ENCODE peak calls at places on chromosomes 3 and 15, in eight cellular contexts. One of them, this sample, is unnamed.

GRCh38 chr3:192259661-192260060 is 467.7 kb downstream of the FGF12 start:
- DNase-seq in activated naive CD4-positive, alpha-beta T cell treated with anti-CD3 and anti-CD28 coated beads for 36 hours: no peak
- DNase-seq in mucosa of gallbladder: no peak
- DNase-seq in NCI-H460: no peak
- DNase-seq in LoVo: no peak
- DNase-seq in CMK: no peak
- DNase-seq in NCI-H82: no peak
- DNase-seq in brain microvascular endothelial cell: no peak
- DNase-seq in this sample: no peak

GRCh38 chr15:83322061-83322460 is 37.6 kb upstream of the BNC1 start:
- DNase-seq in activated naive CD4-positive, alpha-beta T cell treated with anti-CD3 and anti-CD28 coated beads for 36 hours: no peak
- DNase-seq in mucosa of gallbladder: no peak
- DNase-seq in NCI-H460: no peak
- DNase-seq in LoVo: no peak
- DNase-seq in CMK: no peak
- DNase-seq in NCI-H82: peak
- DNase-seq in brain microvascular endothelial cell: no peak
- DNase-seq in this sample: peak

GRCh38 chr3:28476194-28476593 is 127.6 kb upstream of the AZI2 start:
- DNase-seq in activated naive CD4-positive, alpha-beta T cell treated with anti-CD3 and anti-CD28 coated beads for 36 hours: no peak
- DNase-seq in mucosa of gallbladder: no peak
- DNase-seq in NCI-H460: peak
- DNase-seq in LoVo: peak
- DNase-seq in CMK: peak
- DNase-seq in NCI-H82: peak
- DNase-seq in brain microvascular endothelial cell: no peak
- DNase-seq in this sample: peak

GRCh38 chr3:197219627-197220026 is 78.8 kb downstream of the DLG1 start:
- DNase-seq in activated naive CD4-positive, alpha-beta T cell treated with anti-CD3 and anti-CD28 coated beads for 36 hours: no peak
- DNase-seq in mucosa of gallbladder: no peak
- DNase-seq in NCI-H460: no peak
- DNase-seq in LoVo: no peak
- DNase-seq in CMK: no peak
- DNase-seq in NCI-H82: peak
- DNase-seq in brain microvascular endothelial cell: no peak
- DNase-seq in this sample: peak

GRCh38 chr3:88031543-88032148 is 27.2 kb downstream of the CGGBP1 start:
- DNase-seq in activated naive CD4-positive, alpha-beta T cell treated with anti-CD3 and anti-CD28 coated beads for 36 hours: no peak
- DNase-seq in mucosa of gallbladder: no peak
- DNase-seq in NCI-H460: peak
- DNase-seq in LoVo: peak
- DNase-seq in CMK: no peak
- DNase-seq in NCI-H82: no peak
- DNase-seq in brain microvascular endothelial cell: peak
- DNase-seq in this sample: no peak

GRCh38 chr15:38053786-38054185 is 119.3 kb downstream of the TMCO5A start:
- DNase-seq in activated naive CD4-positive, alpha-beta T cell treated with anti-CD3 and anti-CD28 coated beads for 36 hours: no peak
- DNase-seq in mucosa of gallbladder: no peak
- DNase-seq in NCI-H460: no peak
- DNase-seq in LoVo: no peak
- DNase-seq in CMK: no peak
- DNase-seq in NCI-H82: no peak
- DNase-seq in brain microvascular endothelial cell: no peak
- DNase-seq in this sample: no peak

GRCh38 chr3:69541823-69542264 is 156.0 kb upstream of the FRMD4B start:
- DNase-seq in activated naive CD4-positive, alpha-beta T cell treated with anti-CD3 and anti-CD28 coated beads for 36 hours: no peak
- DNase-seq in mucosa of gallbladder: no peak
- DNase-seq in NCI-H460: no peak
- DNase-seq in LoVo: no peak
- DNase-seq in CMK: no peak
- DNase-seq in NCI-H82: no peak
- DNase-seq in brain microvascular endothelial cell: no peak
- DNase-seq in this sample: no peak

GRCh38 chr3:120506828-120507774 is 56.3 kb upstream of the FSTL1 start:
- DNase-seq in activated naive CD4-positive, alpha-beta T cell treated with anti-CD3 and anti-CD28 coated beads for 36 hours: peak
- DNase-seq in mucosa of gallbladder: no peak
- DNase-seq in NCI-H460: peak
- DNase-seq in LoVo: peak
- DNase-seq in CMK: no peak
- DNase-seq in NCI-H82: peak
- DNase-seq in brain microvascular endothelial cell: peak
- DNase-seq in this sample: peak

GRCh38 chr15:86830304-86830703 is 750.6 kb downstream of the AGBL1 start:
- DNase-seq in activated naive CD4-positive, alpha-beta T cell treated with anti-CD3 and anti-CD28 coated beads for 36 hours: no peak
- DNase-seq in mucosa of gallbladder: no peak
- DNase-seq in NCI-H460: no peak
- DNase-seq in LoVo: no peak
- DNase-seq in CMK: no peak
- DNase-seq in NCI-H82: peak
- DNase-seq in brain microvascular endothelial cell: no peak
- DNase-seq in this sample: no peak

GRCh38 chr3:126517986-126518778 is 609 bp upstream of the UROC1 start:
- DNase-seq in activated naive CD4-positive, alpha-beta T cell treated with anti-CD3 and anti-CD28 coated beads for 36 hours: no peak
- DNase-seq in mucosa of gallbladder: no peak
- DNase-seq in NCI-H460: no peak
- DNase-seq in LoVo: no peak
- DNase-seq in CMK: no peak
- DNase-seq in NCI-H82: no peak
- DNase-seq in brain microvascular endothelial cell: no peak
- DNase-seq in this sample: no peak

GRCh38 chr3:45098315-45098714 is 47.9 kb downstream of the CDCP1 start:
- DNase-seq in activated naive CD4-positive, alpha-beta T cell treated with anti-CD3 and anti-CD28 coated beads for 36 hours: no peak
- DNase-seq in mucosa of gallbladder: no peak
- DNase-seq in NCI-H460: no peak
- DNase-seq in LoVo: no peak
- DNase-seq in CMK: no peak
- DNase-seq in NCI-H82: no peak
- DNase-seq in brain microvascular endothelial cell: no peak
- DNase-seq in this sample: no peak

GRCh38 chr3:149384911-149385321 is 7.5 kb upstream of the TM4SF1 start:
- DNase-seq in activated naive CD4-positive, alpha-beta T cell treated with anti-CD3 and anti-CD28 coated beads for 36 hours: no peak
- DNase-seq in mucosa of gallbladder: no peak
- DNase-seq in NCI-H460: peak
- DNase-seq in LoVo: peak
- DNase-seq in CMK: no peak
- DNase-seq in NCI-H82: no peak
- DNase-seq in brain microvascular endothelial cell: peak
- DNase-seq in this sample: no peak

GRCh38 chr3:122679085-122679466 is 1.6 kb upstream of the PARP14 start:
- DNase-seq in activated naive CD4-positive, alpha-beta T cell treated with anti-CD3 and anti-CD28 coated beads for 36 hours: peak
- DNase-seq in mucosa of gallbladder: peak
- DNase-seq in NCI-H460: peak
- DNase-seq in LoVo: peak
- DNase-seq in CMK: no peak
- DNase-seq in NCI-H82: peak
- DNase-seq in brain microvascular endothelial cell: peak
- DNase-seq in this sample: peak

GRCh38 chr15:89129123-89129815 is 41.0 kb downstream of the ABHD2 start:
- DNase-seq in activated naive CD4-positive, alpha-beta T cell treated with anti-CD3 and anti-CD28 coated beads for 36 hours: peak
- DNase-seq in mucosa of gallbladder: no peak
- DNase-seq in NCI-H460: no peak
- DNase-seq in LoVo: peak
- DNase-seq in CMK: no peak
- DNase-seq in NCI-H82: peak
- DNase-seq in brain microvascular endothelial cell: no peak
- DNase-seq in this sample: peak

GRCh38 chr15:65660927-65661326 is 39.2 kb downstream of the SLC24A1 start:
- DNase-seq in activated naive CD4-positive, alpha-beta T cell treated with anti-CD3 and anti-CD28 coated beads for 36 hours: no peak
- DNase-seq in mucosa of gallbladder: no peak
- DNase-seq in NCI-H460: no peak
- DNase-seq in LoVo: no peak
- DNase-seq in CMK: no peak
- DNase-seq in NCI-H82: no peak
- DNase-seq in brain microvascular endothelial cell: peak
- DNase-seq in this sample: no peak

GRCh38 chr3:71984843-71985594 is 200.1 kb upstream of the PROK2 start:
- DNase-seq in activated naive CD4-positive, alpha-beta T cell treated with anti-CD3 and anti-CD28 coated beads for 36 hours: peak
- DNase-seq in mucosa of gallbladder: no peak
- DNase-seq in NCI-H460: no peak
- DNase-seq in LoVo: no peak
- DNase-seq in CMK: no peak
- DNase-seq in NCI-H82: no peak
- DNase-seq in brain microvascular endothelial cell: no peak
- DNase-seq in this sample: no peak

GRCh38 chr3:97764186-97765055 is at the start of gene ARL6:
- DNase-seq in activated naive CD4-positive, alpha-beta T cell treated with anti-CD3 and anti-CD28 coated beads for 36 hours: peak
- DNase-seq in mucosa of gallbladder: peak
- DNase-seq in NCI-H460: peak
- DNase-seq in LoVo: peak
- DNase-seq in CMK: peak
- DNase-seq in NCI-H82: peak
- DNase-seq in brain microvascular endothelial cell: peak
- DNase-seq in this sample: peak

GRCh38 chr3:193905993-193906396 is 230.0 kb upstream of the HES1 start:
- DNase-seq in activated naive CD4-positive, alpha-beta T cell treated with anti-CD3 and anti-CD28 coated beads for 36 hours: no peak
- DNase-seq in mucosa of gallbladder: no peak
- DNase-seq in NCI-H460: no peak
- DNase-seq in LoVo: no peak
- DNase-seq in CMK: no peak
- DNase-seq in NCI-H82: no peak
- DNase-seq in brain microvascular endothelial cell: no peak
- DNase-seq in this sample: no peak

GRCh38 chr15:58473720-58474119 is 41.9 kb downstream of the LIPC start:
- DNase-seq in activated naive CD4-positive, alpha-beta T cell treated with anti-CD3 and anti-CD28 coated beads for 36 hours: peak
- DNase-seq in mucosa of gallbladder: no peak
- DNase-seq in NCI-H460: no peak
- DNase-seq in LoVo: no peak
- DNase-seq in CMK: no peak
- DNase-seq in NCI-H82: no peak
- DNase-seq in brain microvascular endothelial cell: peak
- DNase-seq in this sample: no peak

GRCh38 chr15:81288040-81288439 is 35.9 kb downstream of the STARD5 start:
- DNase-seq in activated naive CD4-positive, alpha-beta T cell treated with anti-CD3 and anti-CD28 coated beads for 36 hours: no peak
- DNase-seq in mucosa of gallbladder: no peak
- DNase-seq in NCI-H460: no peak
- DNase-seq in LoVo: no peak
- DNase-seq in CMK: no peak
- DNase-seq in NCI-H82: no peak
- DNase-seq in brain microvascular endothelial cell: no peak
- DNase-seq in this sample: no peak

GRCh38 chr15:44215594-44215993 is 20.5 kb upstream of the FRMD5 start:
- DNase-seq in activated naive CD4-positive, alpha-beta T cell treated with anti-CD3 and anti-CD28 coated beads for 36 hours: no peak
- DNase-seq in mucosa of gallbladder: no peak
- DNase-seq in NCI-H460: no peak
- DNase-seq in LoVo: no peak
- DNase-seq in CMK: no peak
- DNase-seq in NCI-H82: no peak
- DNase-seq in brain microvascular endothelial cell: peak
- DNase-seq in this sample: no peak

GRCh38 chr3:53346514-53346913 is 829 bp downstream of the DCP1A start:
- DNase-seq in activated naive CD4-positive, alpha-beta T cell treated with anti-CD3 and anti-CD28 coated beads for 36 hours: no peak
- DNase-seq in mucosa of gallbladder: no peak
- DNase-seq in NCI-H460: no peak
- DNase-seq in LoVo: no peak
- DNase-seq in CMK: no peak
- DNase-seq in NCI-H82: peak
- DNase-seq in brain microvascular endothelial cell: no peak
- DNase-seq in this sample: no peak

GRCh38 chr3:49769926-49770325 is 16.4 kb downstream of the IP6K1 start:
- DNase-seq in activated naive CD4-positive, alpha-beta T cell treated with anti-CD3 and anti-CD28 coated beads for 36 hours: no peak
- DNase-seq in mucosa of gallbladder: no peak
- DNase-seq in NCI-H460: no peak
- DNase-seq in LoVo: no peak
- DNase-seq in CMK: no peak
- DNase-seq in NCI-H82: no peak
- DNase-seq in brain microvascular endothelial cell: no peak
- DNase-seq in this sample: no peak

GRCh38 chr3:14137004-14137403 is 12.2 kb downstream of the TMEM43 start:
- DNase-seq in activated naive CD4-positive, alpha-beta T cell treated with anti-CD3 and anti-CD28 coated beads for 36 hours: no peak
- DNase-seq in mucosa of gallbladder: peak
- DNase-seq in NCI-H460: no peak
- DNase-seq in LoVo: peak
- DNase-seq in CMK: no peak
- DNase-seq in NCI-H82: no peak
- DNase-seq in brain microvascular endothelial cell: no peak
- DNase-seq in this sample: no peak

GRCh38 chr3:32958509-32958908 is 7.1 kb downstream of the CCR4 start:
- DNase-seq in activated naive CD4-positive, alpha-beta T cell treated with anti-CD3 and anti-CD28 coated beads for 36 hours: no peak
- DNase-seq in mucosa of gallbladder: no peak
- DNase-seq in NCI-H460: no peak
- DNase-seq in LoVo: no peak
- DNase-seq in CMK: no peak
- DNase-seq in NCI-H82: no peak
- DNase-seq in brain microvascular endothelial cell: no peak
- DNase-seq in this sample: no peak

GRCh38 chr3:125151916-125152315 is 60.6 kb downstream of the SLC12A8 start:
- DNase-seq in activated naive CD4-positive, alpha-beta T cell treated with anti-CD3 and anti-CD28 coated beads for 36 hours: no peak
- DNase-seq in mucosa of gallbladder: no peak
- DNase-seq in NCI-H460: no peak
- DNase-seq in LoVo: no peak
- DNase-seq in CMK: no peak
- DNase-seq in NCI-H82: no peak
- DNase-seq in brain microvascular endothelial cell: no peak
- DNase-seq in this sample: no peak

GRCh38 chr3:179760944-179761343 is 108.1 kb downstream of the USP13 start:
- DNase-seq in activated naive CD4-positive, alpha-beta T cell treated with anti-CD3 and anti-CD28 coated beads for 36 hours: no peak
- DNase-seq in mucosa of gallbladder: no peak
- DNase-seq in NCI-H460: peak
- DNase-seq in LoVo: no peak
- DNase-seq in CMK: no peak
- DNase-seq in NCI-H82: no peak
- DNase-seq in brain microvascular endothelial cell: peak
- DNase-seq in this sample: no peak

GRCh38 chr3:5231067-5231466 is 43.6 kb downstream of the EDEM1 start:
- DNase-seq in activated naive CD4-positive, alpha-beta T cell treated with anti-CD3 and anti-CD28 coated beads for 36 hours: no peak
- DNase-seq in mucosa of gallbladder: no peak
- DNase-seq in NCI-H460: no peak
- DNase-seq in LoVo: no peak
- DNase-seq in CMK: no peak
- DNase-seq in NCI-H82: no peak
- DNase-seq in brain microvascular endothelial cell: no peak
- DNase-seq in this sample: peak

GRCh38 chr3:37741644-37742043 is 120.0 kb upstream of the CTDSPL start:
- DNase-seq in activated naive CD4-positive, alpha-beta T cell treated with anti-CD3 and anti-CD28 coated beads for 36 hours: no peak
- DNase-seq in mucosa of gallbladder: peak
- DNase-seq in NCI-H460: peak
- DNase-seq in LoVo: peak
- DNase-seq in CMK: no peak
- DNase-seq in NCI-H82: peak
- DNase-seq in brain microvascular endothelial cell: no peak
- DNase-seq in this sample: peak

GRCh38 chr3:149581681-149582349 is 76.0 kb downstream of the WWTR1 start:
- DNase-seq in activated naive CD4-positive, alpha-beta T cell treated with anti-CD3 and anti-CD28 coated beads for 36 hours: no peak
- DNase-seq in mucosa of gallbladder: peak
- DNase-seq in NCI-H460: peak
- DNase-seq in LoVo: peak
- DNase-seq in CMK: no peak
- DNase-seq in NCI-H82: peak
- DNase-seq in brain microvascular endothelial cell: peak
- DNase-seq in this sample: no peak

GRCh38 chr3:152836269-152836668 is 1.3 kb downstream of the P2RY1 start:
- DNase-seq in activated naive CD4-positive, alpha-beta T cell treated with anti-CD3 and anti-CD28 coated beads for 36 hours: no peak
- DNase-seq in mucosa of gallbladder: no peak
- DNase-seq in NCI-H460: no peak
- DNase-seq in LoVo: no peak
- DNase-seq in CMK: no peak
- DNase-seq in NCI-H82: no peak
- DNase-seq in brain microvascular endothelial cell: no peak
- DNase-seq in this sample: no peak

GRCh38 chr3:134796313-134797079 is 1.4 kb downstream of the EPHB1 start:
- DNase-seq in activated naive CD4-positive, alpha-beta T cell treated with anti-CD3 and anti-CD28 coated beads for 36 hours: no peak
- DNase-seq in mucosa of gallbladder: no peak
- DNase-seq in NCI-H460: no peak
- DNase-seq in LoVo: no peak
- DNase-seq in CMK: no peak
- DNase-seq in NCI-H82: peak
- DNase-seq in brain microvascular endothelial cell: no peak
- DNase-seq in this sample: no peak

GRCh38 chr3:119944091-119944490 is 150.2 kb downstream of the GSK3B start:
- DNase-seq in activated naive CD4-positive, alpha-beta T cell treated with anti-CD3 and anti-CD28 coated beads for 36 hours: no peak
- DNase-seq in mucosa of gallbladder: no peak
- DNase-seq in NCI-H460: no peak
- DNase-seq in LoVo: no peak
- DNase-seq in CMK: no peak
- DNase-seq in NCI-H82: peak
- DNase-seq in brain microvascular endothelial cell: no peak
- DNase-seq in this sample: no peak

GRCh38 chr15:97350813-97351212 is 609.7 kb upstream of the ARRDC4 start:
- DNase-seq in activated naive CD4-positive, alpha-beta T cell treated with anti-CD3 and anti-CD28 coated beads for 36 hours: no peak
- DNase-seq in mucosa of gallbladder: no peak
- DNase-seq in NCI-H460: no peak
- DNase-seq in LoVo: no peak
- DNase-seq in CMK: no peak
- DNase-seq in NCI-H82: no peak
- DNase-seq in brain microvascular endothelial cell: no peak
- DNase-seq in this sample: no peak

This sample was measured in NCI-H524.